ENCODE peak calls at places on chromosomes 6 and 20, in six cellular contexts. L is non-pigmented ciliary epithelial cell; S is GM13977; D is globus pallidus; W is NK-92 treated with Interleukin-12 subunit alpha and Interleukin-12 subunit beta, amount 100 ng/mL, for 24 hours; G is AG09309. F is an unnamed sample.

GRCh38 chr20:19737025-19737424 is 21.0 kb upstream of the RIN2 start:
- DNase-seq in L (no peak), S (peak), D (no peak), W (no peak), G (peak), F (no peak)

GRCh38 chr20:39107741-39108140 is 145.6 kb downstream of the DHX35 start:
- DNase-seq in L (no peak), S (no peak), D (no peak), W (no peak), G (no peak), F (no peak)

GRCh38 chr20:34560141-34560523 is 1.6 kb downstream of the MAP1LC3A start:
- DNase-seq in L (no peak), S (no peak), D (peak), W (no peak), G (no peak), F (no peak)

GRCh38 chr20:43667341-43668132 is 623 bp downstream of the MYBL2 start:
- DNase-seq in L (no peak), S (no peak), D (no peak), W (no peak), G (no peak), F (no peak)

GRCh38 chr20:50259705-50260479 is 69.3 kb downstream of the CEBPB start:
- DNase-seq in L (no peak), S (no peak), D (no peak), W (no peak), G (no peak), F (no peak)

GRCh38 chr6:659716-660581 is 3.0 kb upstream of the HUS1B start:
- DNase-seq in L (no peak), S (no peak), D (no peak), W (no peak), G (no peak), F (no peak)

GRCh38 chr6:149831380-149831820 is 32.8 kb downstream of the LRP11 start:
- DNase-seq in L (no peak), S (no peak), D (peak), W (no peak), G (no peak), F (no peak)

GRCh38 chr20:48827880-48828733 is at the start of gene PREX1:
- DNase-seq in L (no peak), S (peak), D (peak), W (peak), G (peak), F (peak)

GRCh38 chr20:23744726-23745646 is 5.7 kb downstream of the CST1 start:
- DNase-seq in L (no peak), S (no peak), D (no peak), W (no peak), G (no peak), F (no peak)

GRCh38 chr6:43303751-43304331 is 4.8 kb downstream of the CRIP3 start:
- DNase-seq in L (no peak), S (no peak), D (no peak), W (no peak), G (no peak), F (no peak)

GRCh38 chr6:134517145-134517658 is 199.3 kb upstream of the SGK1 start:
- DNase-seq in L (peak), S (no peak), D (peak), W (no peak), G (peak), F (no peak)

GRCh38 chr6:81752084-81752968 is at the start of gene TENT5A:
- DNase-seq in L (peak), S (peak), D (peak), W (no peak), G (peak), F (peak)

GRCh38 chr6:112626468-112627082 is 279.4 kb downstream of the RFPL4B start:
- DNase-seq in L (no peak), S (peak), D (no peak), W (no peak), G (peak), F (no peak)

GRCh38 chr20:45459606-45460005 is 9.9 kb upstream of the WFDC2 start:
- DNase-seq in L (no peak), S (no peak), D (no peak), W (no peak), G (no peak), F (no peak)

GRCh38 chr20:40956503-40956902 is 72.1 kb upstream of the TOP1 start:
- DNase-seq in L (no peak), S (no peak), D (peak), W (no peak), G (no peak), F (no peak)

GRCh38 chr6:12992770-12993169 is 276.2 kb downstream of the PHACTR1 start:
- DNase-seq in L (no peak), S (no peak), D (no peak), W (no peak), G (no peak), F (no peak)

GRCh38 chr6:139973602-139974373 is 599.3 kb upstream of the CITED2 start:
- DNase-seq in L (peak), S (no peak), D (no peak), W (no peak), G (peak), F (no peak)

GRCh38 chr20:25198663-25199363 is 3.3 kb downstream of the ENTPD6 start:
- DNase-seq in L (no peak), S (no peak), D (no peak), W (no peak), G (no peak), F (no peak)

GRCh38 chr6:87105823-87106222 is 10.9 kb upstream of the CGA start:
- DNase-seq in L (peak), S (no peak), D (no peak), W (no peak), G (no peak), F (no peak)

GRCh38 chr6:42259841-42260395 is 42.3 kb upstream of the MRPS10 start:
- DNase-seq in L (no peak), S (no peak), D (no peak), W (no peak), G (no peak), F (no peak)

GRCh38 chr20:45997187-45997586 is 11.5 kb upstream of the MMP9 start:
- DNase-seq in L (no peak), S (no peak), D (no peak), W (no peak), G (no peak), F (no peak)

GRCh38 chr20:48728042-48728837 is 99.6 kb downstream of the PREX1 start:
- DNase-seq in L (no peak), S (no peak), D (peak), W (no peak), G (no peak), F (no peak)

GRCh38 chr20:33933469-33933909 is 60.2 kb upstream of the RALY start:
- DNase-seq in L (no peak), S (peak), D (peak), W (peak), G (peak), F (peak)

GRCh38 chr20:8330785-8331699 is 199.0 kb downstream of the PLCB1 start:
- DNase-seq in L (peak), S (no peak), D (no peak), W (no peak), G (no peak), F (no peak)

GRCh38 chr20:39960522-39961420 is 728.3 kb downstream of the MAFB start:
- DNase-seq in L (no peak), S (no peak), D (peak), W (no peak), G (no peak), F (no peak)

GRCh38 chr20:1017677-1018076 is 15.6 kb upstream of the RSPO4 start:
- DNase-seq in L (no peak), S (no peak), D (no peak), W (no peak), G (no peak), F (no peak)

GRCh38 chr6:145626857-145627256 is 108.5 kb downstream of the EPM2A start:
- DNase-seq in L (no peak), S (no peak), D (no peak), W (no peak), G (no peak), F (no peak)

GRCh38 chr6:101722991-101723579 is 329.6 kb downstream of the GRIK2 start:
- DNase-seq in L (peak), S (no peak), D (no peak), W (no peak), G (peak), F (no peak)

GRCh38 chr6:136846046-136846445 is 23.7 kb downstream of the PEX7 start:
- DNase-seq in L (no peak), S (peak), D (peak), W (peak), G (no peak), F (no peak)

GRCh38 chr6:160662842-160663241 is 1.2 kb downstream of the LPA start:
- DNase-seq in L (no peak), S (no peak), D (no peak), W (no peak), G (no peak), F (no peak)

GRCh38 chr6:119157495-119157827 is 79.0 kb upstream of the FAM184A start:
- DNase-seq in L (no peak), S (no peak), D (no peak), W (no peak), G (no peak), F (no peak)

GRCh38 chr20:44231713-44232468 is 15.2 kb upstream of the GDAP1L1 start:
- DNase-seq in L (no peak), S (no peak), D (no peak), W (no peak), G (no peak), F (no peak)

GRCh38 chr20:46962452-46963195 is 68.0 kb downstream of the EYA2 start:
- DNase-seq in L (no peak), S (no peak), D (no peak), W (no peak), G (no peak), F (no peak)

GRCh38 chr6:92479821-92480220 is 939.5 kb downstream of the EPHA7 start:
- DNase-seq in L (no peak), S (no peak), D (no peak), W (no peak), G (no peak), F (no peak)

GRCh38 chr20:62776692-62777527 is 19.4 kb upstream of the MRGBP start:
- DNase-seq in L (no peak), S (peak), D (no peak), W (peak), G (no peak), F (peak)

GRCh38 chr6:167056370-167056769 is 57.2 kb downstream of the CEP43 start:
- DNase-seq in L (peak), S (peak), D (peak), W (no peak), G (peak), F (no peak)